ENCODE peak calls at places on chromosomes 2 and 18, in seven cellular contexts. D, I, R, O, G, L and F are unnamed samples.

GRCh38 chr2:8004250-8004681 is 677.6 kb upstream of the ID2 start:
- DNase-seq in D (peak; percentile 93), I (peak; percentile 90), R (peak; percentile 69), O (peak; percentile 97), G (no peak), L (no peak), F (no peak)

GRCh38 chr2:173607601-173608311 is 253.1 kb downstream of the CDCA7 start:
- DNase-seq in D (no peak), I (no peak), R (no peak), O (no peak), G (no peak), L (no peak), F (no peak)

GRCh38 chr2:107027205-107027604 is 141.2 kb upstream of the ST6GAL2 start:
- DNase-seq in D (no peak), I (no peak), R (no peak), O (no peak), G (no peak), L (no peak), F (no peak)

GRCh38 chr2:238167344-238167715 is 8.6 kb downstream of the ERFE start:
- DNase-seq in D (no peak), I (no peak), R (no peak), O (no peak), G (no peak), L (no peak), F (no peak)

GRCh38 chr18:13260114-13260926 is 41.8 kb downstream of the LDLRAD4 start:
- DNase-seq in D (no peak), I (no peak), R (no peak), O (peak; percentile 20), G (no peak), L (no peak), F (no peak)

GRCh38 chr2:50514881-50515280 is 517.1 kb downstream of the NRXN1 start:
- DNase-seq in D (no peak), I (no peak), R (no peak), O (no peak), G (peak; percentile 64), L (no peak), F (peak; percentile 54)

GRCh38 chr2:233418761-233419625 is 64.7 kb downstream of the DGKD start:
- DNase-seq in D (peak; percentile 57), I (no peak), R (peak; percentile 73), O (no peak), G (peak; percentile 43), L (no peak), F (no peak)

GRCh38 chr2:159201321-159202063 is 85.0 kb downstream of the WDSUB1 start:
- DNase-seq in D (peak; percentile 78), I (no peak), R (no peak), O (peak; percentile 24), G (no peak), L (no peak), F (no peak)

GRCh38 chr18:59196161-59196560 is 23.8 kb upstream of the GRP start:
- DNase-seq in D (no peak), I (no peak), R (no peak), O (no peak), G (no peak), L (no peak), F (no peak)

GRCh38 chr18:2916184-2916583 is 69.4 kb downstream of the EMILIN2 start:
- DNase-seq in D (no peak), I (no peak), R (no peak), O (no peak), G (no peak), L (no peak), F (no peak)

DNA sequence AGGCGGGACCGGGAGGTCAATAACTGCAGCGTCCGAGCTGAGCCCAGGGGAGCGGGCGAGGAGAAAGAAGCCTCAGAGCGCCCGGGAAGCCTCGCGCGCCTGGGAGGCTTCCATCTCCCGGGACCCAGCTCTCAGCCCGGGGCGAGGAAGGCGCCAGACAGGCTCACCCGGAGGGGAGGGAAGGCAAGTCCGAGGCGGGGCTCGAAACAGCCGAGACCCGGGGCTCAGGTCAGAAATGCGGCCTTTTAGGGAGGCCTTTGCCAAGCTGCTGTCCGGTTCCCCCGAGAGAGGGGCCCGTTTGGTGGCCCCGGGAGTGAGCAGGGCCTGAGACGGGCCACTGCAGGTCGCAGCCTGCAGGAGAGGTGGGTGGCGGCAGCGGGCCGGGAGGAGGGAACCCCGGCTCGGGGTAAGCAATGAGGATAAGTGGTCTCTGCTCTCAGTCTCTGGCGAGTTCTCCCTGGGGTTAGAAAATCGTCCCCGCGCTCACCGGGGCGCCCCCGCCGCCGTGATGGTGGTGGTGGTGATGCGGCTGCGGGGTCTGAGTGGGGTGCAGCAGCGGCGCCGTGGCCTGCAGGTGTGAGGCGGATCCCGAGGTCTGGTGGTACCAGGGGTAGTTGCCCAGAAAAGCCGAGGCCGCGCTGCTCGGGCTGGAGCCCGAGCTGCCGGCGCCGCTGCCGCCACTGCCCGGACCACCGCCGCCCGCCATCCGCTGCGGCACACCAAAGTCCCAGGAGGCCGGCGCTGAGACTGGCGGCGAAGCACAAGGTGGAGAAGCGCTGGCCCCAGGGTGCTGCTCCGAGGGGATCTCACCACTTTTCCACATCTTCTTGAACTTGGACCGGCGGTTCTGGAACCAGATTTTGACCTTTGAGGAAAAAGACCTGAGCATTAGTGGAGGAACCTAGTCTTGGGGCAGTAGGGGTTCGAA is 2.4 kb downstream of the DLX2 start:
- DNase-seq in D (no peak), I (no peak), R (no peak), O (peak; percentile 68), G (peak; percentile 73), L (peak; percentile 37), F (peak; percentile 64)
- H3K27me3 ChIP-seq in D (no peaks in the 10 kb centered on the region), I (no peaks in the 10 kb centered on the region), R (peaks cover 31% of the 10 kb centered on the region), O (no peaks in the 10 kb centered on the region), G (peaks cover 79% of the 10 kb centered on the region), L (peaks cover 88% of the 10 kb centered on the region), F (peaks cover 100% of the 10 kb centered on the region)

GRCh38 chr2:219441451-219442205 is 7.0 kb downstream of the SPEG start:
- DNase-seq in D (peak; percentile 54), I (peak; percentile 75), R (peak; percentile 53), O (peak; percentile 87), G (peak; percentile 68), L (no peak), F (peak; percentile 77)
- H3K4me3 ChIP-seq in D (peak overlapping the region; percentile 91), I (peak overlapping the region; percentile 41), R (peak overlapping the region; percentile 56), O (peak overlapping the region; percentile 64), G (peak overlapping the region; percentile 58), L (peak overlapping the region; percentile 48), F (peak overlapping the region; percentile 79)

DNA sequence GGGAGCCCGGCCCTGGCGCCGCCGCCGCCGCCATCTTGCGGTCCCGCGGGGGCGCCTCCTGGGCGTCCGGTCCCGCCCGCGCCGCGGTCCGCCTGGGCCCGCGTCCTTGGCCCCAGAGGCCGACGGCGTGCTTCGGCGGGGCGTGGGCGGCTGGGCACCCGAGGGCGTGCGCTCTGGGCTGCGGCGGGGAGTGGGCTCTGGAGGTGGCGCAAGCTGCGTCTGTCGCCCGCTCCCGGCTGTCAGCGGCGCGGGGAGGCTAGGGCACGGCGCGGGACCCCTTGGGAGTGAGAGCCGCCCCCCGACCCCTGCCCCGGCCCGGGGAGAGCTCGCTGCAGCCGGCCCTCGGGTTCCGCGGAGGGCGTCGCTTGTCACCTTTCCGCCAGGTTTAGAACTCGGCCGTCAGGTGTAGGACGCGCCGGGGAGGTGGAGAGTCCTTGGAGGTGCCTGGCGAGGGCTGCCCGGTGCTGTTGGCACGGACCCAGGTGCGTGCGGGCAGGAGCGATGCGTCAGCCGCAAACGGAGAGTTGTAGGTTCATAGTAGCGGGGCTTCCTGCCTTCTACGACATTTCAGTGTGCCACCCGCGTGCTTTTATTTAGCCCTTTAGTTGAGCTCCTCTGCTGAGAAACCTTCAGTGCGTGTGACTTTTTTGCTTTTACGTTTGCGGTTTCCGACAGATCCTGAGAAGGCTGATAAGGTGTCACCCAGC is 921 bp downstream of the VAPA start:
- DNase-seq in D (peak; percentile 84), I (peak; percentile 94), R (peak; percentile 69), O (peak; percentile 91), G (peak; percentile 55), L (peak; percentile 29), F (peak; percentile 55)
- H2AFZ ChIP-seq in D (peak overlapping the region; percentile 87), I (no peak overlapping the region), R (no peak overlapping the region), O (no peak overlapping the region), G (no peak overlapping the region), L (peak overlapping the region; percentile 68), F (no peak overlapping the region)

GRCh38 chr2:240197439-240198139 is 57.1 kb upstream of the OTOS start:
- DNase-seq in D (no peak), I (no peak), R (no peak), O (no peak), G (no peak), L (no peak), F (no peak)
- H3K27me3 ChIP-seq in D (peaks cover 35% of the 10 kb centered on the region), I (peaks cover 4% of the 10 kb centered on the region), R (peaks cover 14% of the 10 kb centered on the region), O (peaks cover 63% of the 10 kb centered on the region), G (no peaks in the 10 kb centered on the region), L (no peaks in the 10 kb centered on the region), F (no peaks in the 10 kb centered on the region)

DNA sequence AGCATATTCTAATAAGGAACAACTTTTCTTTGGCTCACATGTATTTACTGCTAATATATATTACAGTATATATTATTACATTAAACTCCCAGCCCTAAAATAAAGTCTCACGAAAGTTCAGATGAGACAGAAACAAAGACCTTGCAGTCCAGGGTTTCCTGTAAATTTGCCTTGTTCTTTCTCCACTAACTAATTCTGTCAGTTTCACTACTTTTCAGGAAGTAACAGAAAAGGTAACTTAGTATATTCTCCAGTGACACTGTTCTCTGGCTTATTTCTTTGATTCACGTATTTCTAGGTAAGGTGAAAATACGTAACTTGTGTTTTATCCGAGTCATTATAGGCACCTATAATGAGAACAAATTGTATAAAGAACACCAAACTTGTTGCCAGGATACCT is 35.2 kb downstream of the HDLBP start:
- DNase-seq in D (no peak), I (no peak), R (no peak), O (no peak), G (no peak), L (no peak), F (no peak)
- H3K4me3 ChIP-seq in D (no peak overlapping the region), I (no peak overlapping the region), R (no peak overlapping the region), O (no peak overlapping the region), G (no peak overlapping the region), L (no peak overlapping the region), F (no peak overlapping the region)